ENCODE peak calls at places on chromosomes 5 and 9, in eight cellular contexts. V is H1, A is GM12878, X is keratinocyte, Q is IMR-90, K is esophagus squamous epithelium, P is HCT116, I is endodermal cell. L is an unnamed sample. For H3K9me3, the result is how much of the 10 kb centered on the place peaks cover.

GRCh38 chr5:138949988-138950387 is 74.9 kb upstream of the LRRTM2 start:
- DNase-seq in Q (no peak), P (no peak), A (no peak), K (no peak), X (no peak), V (no peak), I (no peak), L (no peak)

GRCh38 chr5:141039517-141039916 is 11.7 kb upstream of the PCDHB1 start:
- DNase-seq in K (no peak), X (no peak), P (no peak), Q (no peak), A (no peak), I (no peak), V (no peak), L (no peak)

GRCh38 chr5:19739691-19740090 is 248.3 kb downstream of the CDH18 start:
- DNase-seq in X (no peak), V (no peak), I (no peak), Q (no peak), P (no peak), A (no peak), K (no peak), L (no peak)

GRCh38 chr9:3924145-3924544 is 375.7 kb downstream of the GLIS3 start:
- DNase-seq in Q (no peak), P (no peak), V (no peak), I (no peak), X (no peak), K (no peak), A (no peak), L (no peak)

GRCh38 chr9:98532574-98532973 is 176.2 kb downstream of the GABBR2 start:
- DNase-seq in K (no peak), Q (peak), X (no peak), I (no peak), A (no peak), P (no peak), V (no peak), L (no peak)

GRCh38 chr5:127648997-127649550 is at the start of gene CTXN3:
- DNase-seq in A (no peak), K (no peak), P (no peak), Q (no peak), X (no peak), I (no peak), V (no peak), L (no peak)

GRCh38 chr5:100505984-100506670 is 29.0 kb upstream of the FAM174A start:
- DNase-seq in K (no peak), P (peak), A (no peak), X (peak), I (no peak), Q (peak), V (no peak), L (no peak)

GRCh38 chr5:67581203-67581602 is 384.6 kb upstream of the CD180 start:
- DNase-seq in Q (no peak), A (no peak), K (no peak), P (no peak), V (no peak), X (peak), I (no peak), L (no peak)

GRCh38 chr5:28448791-28449190 is 1410.4 kb upstream of the CDH9 start:
- DNase-seq in X (no peak), Q (no peak), I (no peak), K (no peak), A (no peak), P (no peak), V (no peak), L (no peak)
- H3K9me3 ChIP-seq in X (under half), Q (under half), I (under half), K (under half), A (under half), P (under half), V (under half), L (under half)

GRCh38 chr9:36136277-36136893 is at the start of gene GLIPR2:
- DNase-seq in K (peak), A (no peak), X (no peak), Q (peak), V (no peak), I (peak), P (peak), L (peak)
- TF ChIP-seq CTCF in K (no peak), A (peak), X (no peak), Q (peak), V (peak), I (peak), P (no peak), L (no peak)

GRCh38 chr9:27714388-27714787 is 141.1 kb upstream of the C9orf72 start:
- DNase-seq in Q (no peak), A (no peak), V (no peak), K (no peak), P (no peak), I (no peak), X (no peak), L (no peak)

GRCh38 chr9:27715651-27716050 is 142.4 kb upstream of the C9orf72 start:
- DNase-seq in A (no peak), K (no peak), P (no peak), V (no peak), Q (no peak), I (peak), X (no peak), L (no peak)

GRCh38 chr9:27712826-27713225 is 139.5 kb upstream of the C9orf72 start:
- DNase-seq in A (no peak), P (no peak), Q (no peak), V (no peak), I (no peak), X (no peak), K (no peak), L (no peak)

DNA sequence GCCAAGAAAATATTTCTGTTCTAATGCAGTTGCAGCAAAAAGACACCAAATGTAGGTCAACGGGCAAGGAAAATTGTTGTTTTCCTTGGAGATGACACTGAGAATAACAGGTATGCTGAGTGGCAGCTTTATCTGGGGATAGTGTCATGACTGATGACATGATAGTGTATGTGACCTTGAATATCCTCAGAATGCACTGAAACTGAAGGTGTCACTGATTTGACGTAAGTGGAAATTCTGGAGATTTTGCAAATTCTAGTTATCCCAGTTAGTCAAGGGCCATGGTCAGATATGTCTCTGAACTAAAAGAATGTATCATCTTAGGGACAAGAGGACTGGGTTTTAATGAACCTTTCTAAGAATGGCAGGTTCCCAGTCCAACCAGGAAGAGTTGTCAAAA is 138.0 kb upstream of the C9orf72 start:
- DNase-seq in Q (no peak), V (no peak), P (no peak), X (no peak), K (no peak), I (no peak), A (no peak), L (no peak)
- H3K9me3 ChIP-seq in Q (under half), V (under half), P (under half), X (under half), K (under half), I (under half), A (under half), L (under half)

DNA sequence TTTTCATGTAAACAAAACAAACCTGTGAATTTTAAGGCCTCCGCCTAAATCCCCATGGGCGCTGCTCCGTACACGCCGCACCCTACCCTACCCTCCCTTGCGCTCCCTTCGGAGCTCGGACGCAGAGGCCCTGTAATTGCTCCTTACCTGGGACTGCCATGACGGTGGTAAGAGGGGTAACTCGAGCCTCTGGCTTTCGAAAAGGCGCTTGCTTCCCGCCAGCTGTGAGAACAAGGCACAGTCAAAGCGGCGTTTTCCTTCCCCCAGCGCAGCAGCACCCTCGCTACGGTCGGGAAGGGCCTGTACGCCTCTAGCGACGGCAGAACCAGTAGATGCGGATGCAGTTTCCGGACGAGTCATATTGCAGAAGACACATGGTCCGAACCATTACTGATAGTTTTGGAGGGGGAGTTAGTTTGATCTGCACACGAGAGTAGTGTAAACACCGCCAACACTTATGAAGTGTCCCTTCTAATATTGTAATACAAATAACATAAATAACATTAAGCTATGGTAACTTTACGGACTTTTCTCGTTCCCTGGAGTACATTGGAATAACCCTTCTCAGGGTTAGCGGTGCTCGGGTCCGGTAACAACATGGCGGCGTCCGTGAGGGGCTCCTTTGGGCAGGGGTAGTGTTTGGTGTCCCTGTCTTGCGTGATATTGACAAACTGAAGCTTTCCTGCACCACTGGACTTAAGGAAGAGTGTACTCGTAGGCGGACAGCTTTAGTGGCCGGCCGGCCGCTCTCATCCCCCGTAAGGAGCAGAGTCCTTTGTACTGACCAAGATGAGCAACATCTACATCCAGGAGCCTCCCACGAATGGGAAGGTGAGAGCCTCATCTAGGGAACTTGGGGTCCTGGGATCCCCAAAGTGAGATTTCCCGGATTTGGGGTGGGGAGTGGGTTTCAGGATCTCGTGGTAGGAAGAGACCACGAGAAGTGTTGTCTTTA is at the start of the genes CWC27 and SREK1IP1:
- DNase-seq in I (peak), A (peak), Q (peak), K (peak), V (peak), P (peak), X (no peak), L (peak)
- TF ChIP-seq CTCF in I (peak), A (no peak), Q (peak), K (no peak), V (no peak), P (no peak), X (peak), L (no peak)

DNA sequence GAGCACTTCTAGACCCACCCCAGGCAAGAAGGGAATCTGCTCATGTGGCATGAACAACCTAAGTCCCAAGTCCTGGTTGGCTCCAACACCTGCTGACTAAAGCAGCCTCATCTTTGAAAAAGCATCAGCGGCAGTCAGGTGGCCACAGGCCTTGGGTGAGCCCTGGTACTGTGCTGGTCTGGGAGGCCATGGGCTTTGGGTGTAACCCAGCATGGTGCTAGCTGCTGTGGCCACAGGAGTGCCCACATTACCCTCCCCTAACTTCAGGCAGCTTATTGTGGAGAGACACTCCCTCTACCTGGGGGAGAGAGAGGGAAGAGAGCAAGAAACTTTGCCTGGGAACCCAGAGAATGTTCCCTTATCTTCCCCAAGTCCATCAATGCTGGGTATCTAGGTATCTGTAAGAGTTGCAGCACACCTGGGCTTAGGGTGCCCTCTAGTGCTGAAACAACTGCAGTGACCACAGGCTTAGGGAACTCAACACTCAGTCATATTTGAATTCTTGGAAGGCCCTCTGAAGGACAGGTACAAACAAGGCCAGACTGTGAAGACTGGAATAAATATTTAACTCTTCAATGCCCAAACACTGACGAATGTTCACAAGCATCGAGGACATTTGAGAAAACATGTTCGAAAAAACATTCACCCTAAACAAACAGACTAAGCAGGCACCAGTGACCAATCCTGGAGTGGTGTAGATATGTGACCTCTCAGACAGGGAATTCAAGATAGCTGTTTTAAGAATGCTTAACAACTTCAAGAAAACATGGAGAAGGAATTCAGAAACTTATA is 69.9 kb upstream of the OR2K2 start:
- DNase-seq in X (peak), I (peak), Q (peak), A (no peak), P (peak), V (peak), K (no peak), L (no peak)
- H3K9me3 ChIP-seq in X (under half), I (under half), Q (under half), A (under half), P (under half), V (under half), K (under half), L (under half)

DNA sequence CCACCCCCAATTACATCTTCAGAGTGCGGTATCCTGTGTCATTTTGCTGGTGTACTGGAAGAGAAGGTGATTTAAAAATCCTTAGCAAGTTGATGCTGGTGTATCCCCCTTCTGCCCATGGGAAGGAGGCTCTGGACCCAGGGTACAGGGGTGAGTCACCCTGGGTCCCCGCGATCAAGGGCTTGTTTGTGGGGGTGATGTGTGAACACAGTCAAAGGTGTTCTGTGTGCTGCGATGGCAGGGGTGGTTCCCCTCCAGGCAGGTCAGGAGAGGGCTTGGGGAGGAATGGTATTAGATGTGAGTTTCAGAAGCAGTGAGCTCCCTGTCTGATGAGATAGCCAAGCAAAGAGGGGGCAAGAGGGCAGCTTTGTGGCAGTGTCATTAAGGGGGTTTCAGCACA is 28.9 kb downstream of the OLFM1 start:
- DNase-seq in X (no peak), Q (no peak), I (no peak), V (no peak), A (no peak), P (no peak), K (no peak), L (no peak)
- TF ChIP-seq CTCF in X (no peak), Q (no peak), I (no peak), V (no peak), A (no peak), P (no peak), K (no peak), L (no peak)

L was measured in CD4-positive, alpha-beta T cell.